ENCODE peak calls at places on chromosome 20, in six cellular contexts. U, L, P, W, V and M are unnamed samples.

GRCh38 chr20:8144282-8145245 is 12.5 kb downstream of the PLCB1 start:
- DNase-seq in U (no peak), L (peak), P (no peak), W (peak), V (no peak), M (peak)

GRCh38 chr20:61533231-61533631 is 281.2 kb downstream of the CDH4 start:
- DNase-seq in U (no peak), L (no peak), P (no peak), W (no peak), V (no peak), M (no peak)

GRCh38 chr20:8043687-8044278 is 24.2 kb upstream of the TMX4 start:
- DNase-seq in U (peak), L (peak), P (peak), W (peak), V (no peak), M (peak)

GRCh38 chr20:3430376-3431069 is 23.1 kb upstream of the DNAAF9 start:
- DNase-seq in U (no peak), L (no peak), P (peak), W (no peak), V (no peak), M (no peak)

GRCh38 chr20:22446613-22447447 is 137.5 kb downstream of the FOXA2 start:
- DNase-seq in U (no peak), L (no peak), P (peak), W (no peak), V (no peak), M (no peak)

GRCh38 chr20:2260250-2260649 is 35.6 kb upstream of the TGM3 start:
- DNase-seq in U (no peak), L (no peak), P (peak), W (no peak), V (no peak), M (no peak)

GRCh38 chr20:49119972-49120371 is 68.2 kb downstream of the STAU1 start:
- DNase-seq in U (no peak), L (no peak), P (no peak), W (no peak), V (no peak), M (no peak)

GRCh38 chr20:62835931-62836861 is 19.3 kb downstream of the COL9A3 start:
- DNase-seq in U (no peak), L (peak), P (peak), W (no peak), V (no peak), M (no peak)

GRCh38 chr20:55232647-55233046 is 757.3 kb downstream of the DOK5 start:
- DNase-seq in U (no peak), L (no peak), P (peak), W (no peak), V (no peak), M (no peak)

GRCh38 chr20:32918751-32919150 is 60.0 kb downstream of the EFCAB8 start:
- DNase-seq in U (no peak), L (no peak), P (no peak), W (no peak), V (peak), M (no peak)

GRCh38 chr20:50724851-50725721 is 6.3 kb upstream of the PARD6B start:
- DNase-seq in U (peak), L (peak), P (peak), W (peak), V (peak), M (peak)

GRCh38 chr20:19775353-19776201 is 17.5 kb downstream of the RIN2 start:
- DNase-seq in U (no peak), L (no peak), P (no peak), W (no peak), V (peak), M (no peak)

GRCh38 chr20:5608448-5609161 is 141.6 kb upstream of the SHLD1 start:
- DNase-seq in U (no peak), L (peak), P (peak), W (peak), V (no peak), M (peak)

GRCh38 chr20:41249781-41250281 is 67.7 kb downstream of the ZHX3 start:
- DNase-seq in U (no peak), L (peak), P (peak), W (peak), V (no peak), M (peak)

GRCh38 chr20:61520761-61521460 is 268.9 kb downstream of the CDH4 start:
- DNase-seq in U (no peak), L (peak), P (no peak), W (peak), V (no peak), M (peak)

GRCh38 chr20:25310268-25310920 is 62.5 kb downstream of the PYGB start:
- DNase-seq in U (peak), L (peak), P (peak), W (peak), V (peak), M (peak)

GRCh38 chr20:4815618-4816017 is 93.9 kb downstream of the PRND start:
- DNase-seq in U (no peak), L (no peak), P (no peak), W (no peak), V (no peak), M (no peak)

GRCh38 chr20:3765171-3765887 is 2.2 kb downstream of the ADISSP start:
- DNase-seq in U (no peak), L (no peak), P (no peak), W (no peak), V (no peak), M (no peak)

GRCh38 chr20:47451602-47451904 is 50.1 kb upstream of the NCOA3 start:
- DNase-seq in U (no peak), L (no peak), P (no peak), W (no peak), V (no peak), M (no peak)

GRCh38 chr20:2768632-2769015 is 31.8 kb downstream of the CPXM1 start:
- DNase-seq in U (no peak), L (no peak), P (no peak), W (no peak), V (no peak), M (peak)

GRCh38 chr20:16662462-16662861 is 67.4 kb upstream of the SNRPB2 start:
- DNase-seq in U (no peak), L (no peak), P (no peak), W (no peak), V (no peak), M (no peak)

GRCh38 chr20:9838378-9839295 is at the start of gene PAK5:
- DNase-seq in U (peak), L (peak), P (peak), W (peak), V (peak), M (peak)

GRCh38 chr20:12570371-12570770 is 438.4 kb upstream of the SPTLC3 start:
- DNase-seq in U (no peak), L (no peak), P (peak), W (no peak), V (no peak), M (no peak)

GRCh38 chr20:51995551-51995951 is 193.2 kb upstream of the SALL4 start:
- DNase-seq in U (no peak), L (no peak), P (no peak), W (peak), V (no peak), M (peak)

GRCh38 chr20:53510266-53510665 is 83.4 kb downstream of the ZNF217 start:
- DNase-seq in U (no peak), L (no peak), P (no peak), W (no peak), V (no peak), M (no peak)

GRCh38 chr20:10648651-10649050 is 25.1 kb downstream of the JAG1 start:
- DNase-seq in U (peak), L (peak), P (no peak), W (peak), V (no peak), M (peak)

GRCh38 chr20:24662286-24662685 is 192.9 kb downstream of the SYNDIG1 start:
- DNase-seq in U (no peak), L (no peak), P (no peak), W (no peak), V (no peak), M (no peak)

GRCh38 chr20:22579711-22580697 is 4.4 kb downstream of the FOXA2 start:
- DNase-seq in U (no peak), L (no peak), P (no peak), W (no peak), V (peak), M (no peak)

GRCh38 chr20:10524643-10525042 is 89.5 kb downstream of the SLX4IP start:
- DNase-seq in U (no peak), L (no peak), P (peak), W (peak), V (no peak), M (peak)

GRCh38 chr20:38338849-38339520 is 7.3 kb upstream of the LBP start:
- DNase-seq in U (no peak), L (no peak), P (peak), W (no peak), V (no peak), M (peak)
- TF ChIP-seq CTCF in U (peak), L (peak), P (peak), W (peak), V (no peak), M (peak)

GRCh38 chr20:672975-673604 is 2.5 kb downstream of the SCRT2 start:
- DNase-seq in U (no peak), L (no peak), P (no peak), W (no peak), V (no peak), M (no peak)

GRCh38 chr20:675453-676314 is at the start of gene SCRT2:
- DNase-seq in U (no peak), L (peak), P (peak), W (peak), V (peak), M (peak)

GRCh38 chr20:676315-676937 is 824 bp upstream of the SCRT2 start:
- DNase-seq in U (no peak), L (no peak), P (no peak), W (no peak), V (no peak), M (no peak)

GRCh38 chr20:673606-674005 is 2.0 kb downstream of the SCRT2 start:
- DNase-seq in U (no peak), L (no peak), P (no peak), W (no peak), V (no peak), M (no peak)

DNA sequence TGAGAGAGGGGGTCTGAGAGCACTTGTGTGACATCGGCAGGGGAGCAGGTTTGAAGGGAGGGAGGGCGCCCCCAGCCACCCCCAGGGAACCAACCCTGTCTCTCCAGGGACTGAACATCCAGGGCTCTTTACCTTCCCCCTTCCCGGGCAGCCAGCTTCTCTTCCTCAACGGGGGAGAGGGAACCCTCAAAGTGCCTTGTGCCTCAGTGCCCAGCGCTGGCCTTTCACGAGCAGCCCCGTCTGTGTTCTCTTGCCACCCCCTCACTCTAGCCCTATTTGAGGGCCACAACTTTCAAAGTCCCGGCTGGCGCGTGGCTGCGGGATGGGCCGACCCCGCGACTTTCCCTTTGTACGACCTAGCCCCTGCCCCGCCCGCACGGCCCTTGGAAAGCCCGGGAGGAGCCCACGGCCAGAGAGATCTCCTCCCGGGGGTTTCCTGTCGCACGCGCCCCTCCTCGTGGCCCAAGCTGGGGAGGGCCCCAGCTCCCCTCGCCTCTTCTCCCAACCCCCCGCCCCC is 608 bp downstream of the SCRT2 start:
- DNase-seq in U (no peak), L (no peak), P (no peak), W (no peak), V (no peak), M (no peak)
- H3K4me3 ChIP-seq in U (no peak), L (no peak), P (no peak), W (no peak), V (peak), M (no peak)

GRCh38 chr20:31641391-31641790 is 3.7 kb downstream of the COX4I2 start:
- DNase-seq in U (no peak), L (no peak), P (no peak), W (no peak), V (no peak), M (no peak)

GRCh38 chr20:31640259-31640658 is 2.5 kb downstream of the COX4I2 start:
- DNase-seq in U (no peak), L (no peak), P (no peak), W (no peak), V (no peak), M (no peak)

GRCh38 chr20:31644701-31645100 is 7.0 kb downstream of the COX4I2 start:
- DNase-seq in U (no peak), L (no peak), P (no peak), W (no peak), V (no peak), M (no peak)

GRCh38 chr20:31642837-31643236 is 5.1 kb downstream of the COX4I2 start:
- DNase-seq in U (no peak), L (no peak), P (no peak), W (no peak), V (no peak), M (no peak)

DNA sequence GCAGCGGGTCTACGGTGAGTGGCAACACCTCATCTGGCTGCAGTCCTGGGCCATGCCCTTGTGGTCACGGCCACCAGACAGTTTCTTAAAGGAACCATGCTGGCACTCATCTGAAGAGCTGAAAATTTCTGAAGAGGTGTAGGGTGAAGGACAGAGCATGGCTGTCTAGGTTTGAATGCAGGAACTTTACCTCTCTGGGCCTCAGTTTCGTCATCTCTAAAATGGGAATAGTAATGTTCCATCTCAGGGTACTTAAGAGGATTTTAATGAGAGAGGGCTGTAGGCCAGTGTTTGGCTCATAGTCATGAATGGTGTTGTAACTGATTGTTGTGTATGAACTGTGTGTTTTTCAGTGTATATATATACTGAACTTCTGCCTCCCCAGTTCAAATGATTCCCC is 5.8 kb downstream of the COX4I2 start:
- DNase-seq in U (no peak), L (no peak), P (no peak), W (no peak), V (no peak), M (no peak)
- TF ChIP-seq CTCF in U (no peak), L (no peak), P (no peak), W (no peak), V (no peak), M (no peak)

GRCh38 chr20:58514321-58515239 is 619 bp downstream of the APCDD1L start:
- DNase-seq in U (no peak), L (peak), P (no peak), W (peak), V (no peak), M (no peak)
- H3K4me3 ChIP-seq in U (peak), L (peak), P (peak), W (peak), V (peak), M (peak)

GRCh38 chr20:63933646-63934045 is 22.6 kb downstream of the UCKL1 start:
- DNase-seq in U (no peak), L (no peak), P (no peak), W (no peak), V (no peak), M (no peak)

GRCh38 chr20:63935447-63935846 is 20.8 kb downstream of the UCKL1 start:
- DNase-seq in U (no peak), L (no peak), P (no peak), W (no peak), V (no peak), M (no peak)

GRCh38 chr20:63932606-63933160 is 23.5 kb downstream of the UCKL1 start:
- DNase-seq in U (no peak), L (no peak), P (no peak), W (no peak), V (no peak), M (no peak)

GRCh38 chr20:63931735-63932134 is 24.5 kb downstream of the UCKL1 start:
- DNase-seq in U (no peak), L (no peak), P (no peak), W (no peak), V (no peak), M (no peak)

DNA sequence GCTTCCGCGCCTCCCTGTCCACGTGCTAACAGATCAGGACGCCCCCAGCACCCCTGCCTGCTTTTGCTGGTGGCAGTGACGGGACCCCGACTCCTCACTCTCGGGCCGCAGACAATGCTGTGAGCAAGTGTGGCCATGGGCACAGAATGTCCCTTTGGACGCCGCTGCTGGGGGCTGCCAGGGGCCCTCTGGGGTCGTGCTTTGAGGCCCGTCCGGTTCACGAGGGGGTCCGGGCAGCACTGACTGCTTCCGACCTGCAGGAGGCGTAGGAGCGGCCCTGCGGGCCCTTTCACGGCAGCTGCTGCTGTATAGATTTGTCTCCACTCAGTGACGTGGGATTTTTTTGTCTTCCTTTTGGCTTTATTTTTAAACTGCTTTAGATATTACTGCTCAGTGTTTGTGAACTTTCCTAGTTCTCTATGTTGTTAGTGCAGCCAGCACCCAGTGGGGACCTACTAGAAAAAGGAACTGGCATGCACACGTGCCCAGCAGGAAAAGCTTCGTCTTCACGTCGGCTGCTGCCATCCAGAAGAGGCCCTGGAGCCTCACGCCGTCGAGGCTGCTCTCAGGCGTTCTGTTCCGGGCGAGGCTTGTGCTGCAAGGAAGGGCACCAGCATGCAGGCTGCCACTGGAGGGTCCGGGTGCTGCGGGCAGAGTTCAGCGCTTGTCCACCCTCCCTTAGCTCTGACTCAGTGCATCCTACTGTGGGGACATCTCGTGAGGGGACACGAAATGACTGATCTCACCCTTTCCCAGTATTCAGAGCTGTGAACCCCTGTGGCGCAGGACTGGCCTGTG is 21.7 kb downstream of the UCKL1 start:
- DNase-seq in U (no peak), L (no peak), P (no peak), W (no peak), V (no peak), M (no peak)
- TF ChIP-seq CTCF in U (peak), L (peak), P (peak), W (peak), V (no peak), M (peak)

GRCh38 chr20:38260378-38261053 is at the start of gene KIAA1755:
- DNase-seq in U (no peak), L (no peak), P (no peak), W (peak), V (no peak), M (no peak)
- H3K4me3 ChIP-seq in U (no peak), L (peak), P (no peak), W (peak), V (peak), M (peak)

GRCh38 chr20:44537993-44538392 is 16.1 kb upstream of the SERINC3 start:
- DNase-seq in U (no peak), L (peak), P (no peak), W (no peak), V (no peak), M (peak)
- TF ChIP-seq CTCF in U (no peak), L (peak), P (no peak), W (peak), V (no peak), M (peak)